ENCODE peak calls at places on chromosomes 6 and 20, in nine cellular contexts. M, F, S, R, O, T, N, D and Y are unnamed samples.

GRCh38 chr6:133337312-133337711 is 96.2 kb downstream of the EYA4 start:
- DNase-seq in O (no peak), R (no peak), D (no peak), T (no peak), M (no peak), N (no peak), F (no peak), S (no peak), Y (peak; percentile 20)

GRCh38 chr20:6660441-6660840 is 107.0 kb upstream of the BMP2 start:
- DNase-seq in R (no peak), N (no peak), D (no peak), T (no peak), F (no peak), O (no peak), S (no peak), M (no peak), Y (no peak)

GRCh38 chr20:19114410-19114809 is 98.0 kb upstream of the SLC24A3 start:
- DNase-seq in N (no peak), T (peak; percentile 9), O (no peak), R (no peak), F (no peak), M (no peak), D (no peak), S (no peak), Y (no peak)

GRCh38 chr6:168186438-168186837 is 107.4 kb upstream of the FRMD1 start:
- DNase-seq in N (no peak), M (no peak), O (no peak), S (no peak), T (no peak), D (no peak), F (no peak), R (no peak), Y (no peak)

GRCh38 chr6:150813319-150813992 is 52.0 kb upstream of the MTHFD1L start:
- DNase-seq in F (peak; percentile 46), R (no peak), O (no peak), N (peak; percentile 6), D (no peak), T (peak; percentile 83), M (no peak), S (no peak), Y (peak; percentile 82)

GRCh38 chr6:3309391-3310050 is 50.8 kb downstream of the PSMG4 start:
- DNase-seq in D (no peak), N (no peak), M (no peak), S (no peak), F (no peak), O (no peak), R (no peak), T (no peak), Y (no peak)

GRCh38 chr6:107116328-107116892 is 1.1 kb upstream of the BEND3 start:
- DNase-seq in O (no peak), F (peak; percentile 6), R (no peak), N (no peak), M (no peak), D (no peak), S (no peak), T (no peak), Y (peak; percentile 51)

GRCh38 chr6:142943746-142944125 is 1.2 kb downstream of the HIVEP2 start:
- DNase-seq in M (no peak), O (no peak), S (no peak), D (no peak), F (no peak), N (no peak), T (peak; percentile 69), R (no peak), Y (peak; percentile 64)

GRCh38 chr6:34657307-34657978 is 39.1 kb downstream of the ILRUN start:
- DNase-seq in M (peak; percentile 66), T (no peak), S (peak; percentile 70), N (peak; percentile 78), O (peak; percentile 45), F (no peak), R (peak; percentile 72), D (no peak), Y (peak; percentile 90)

GRCh38 chr6:169829786-169830185 is 78.4 kb downstream of the ERMARD start:
- DNase-seq in O (no peak), M (no peak), N (no peak), F (no peak), R (no peak), T (no peak), S (no peak), D (no peak), Y (no peak)

GRCh38 chr6:108714012-108714773 is 134.0 kb upstream of the ARMC2 start:
- DNase-seq in O (no peak), F (no peak), N (no peak), S (peak; percentile 10), D (no peak), M (no peak), T (no peak), R (no peak), Y (peak; percentile 77)

GRCh38 chr6:112231609-112232060 is 22.7 kb downstream of the LAMA4 start:
- DNase-seq in R (no peak), N (peak; percentile 82), D (no peak), S (peak; percentile 41), M (no peak), O (no peak), T (no peak), F (no peak), Y (peak; percentile 65)